ENCODE peak calls at places on chromosomes 11 and 22, in nine cellular contexts. M is NCI-H774, P is occipital lobe, Z is aorta, E is GM23248, N is hypothalamus, S is NCI-H460, R is kidney, I is dermis microvascular lymphatic vessel endothelial cell. O is an unnamed sample.
A peak's percentile ranks its signal among the peaks of the same experiment; 100 is the strongest.

GRCh38 chr11:123745764-123746451 is 4.4 kb upstream of the ZNF202 start:
- DNase-seq in M (no peak), P (no peak), Z (no peak), E (no peak), N (no peak), S (no peak), R (no peak), I (no peak), O (no peak)

GRCh38 chr11:69397732-69398131 is 83.7 kb upstream of the LINC01488 start:
- DNase-seq in M (no peak), P (no peak), Z (peak; percentile 26), E (no peak), N (no peak), S (no peak), R (no peak), I (no peak), O (no peak)

GRCh38 chr11:967995-968751 is 42.5 kb downstream of the AP2A2 start:
- DNase-seq in M (no peak), P (no peak), Z (no peak), E (no peak), N (no peak), S (no peak), R (peak; percentile 69), I (no peak), O (no peak)

GRCh38 chr11:115612331-115612730 is 108.1 kb upstream of the CADM1 start:
- DNase-seq in M (no peak), P (no peak), Z (no peak), E (peak; percentile 16), N (no peak), S (no peak), R (no peak), I (no peak), O (no peak)

GRCh38 chr22:26318975-26319374 is 110.1 kb upstream of the ASPHD2 start:
- DNase-seq in M (no peak), P (no peak), Z (no peak), E (peak; percentile 88), N (no peak), S (no peak), R (no peak), I (peak; percentile 26), O (no peak)

GRCh38 chr22:22392131-22392530 is 116.4 kb downstream of the ZNF280B start:
- DNase-seq in M (no peak), P (no peak), Z (no peak), E (no peak), N (no peak), S (no peak), R (no peak), I (no peak), O (no peak)

GRCh38 chr11:17019231-17019630 is 5.0 kb upstream of the PLEKHA7 start:
- DNase-seq in M (peak; percentile 67), P (no peak), Z (no peak), E (no peak), N (no peak), S (no peak), R (no peak), I (no peak), O (no peak)

GRCh38 chr22:22144858-22145257 is 99.7 kb upstream of the VPREB1 start:
- DNase-seq in M (no peak), P (no peak), Z (no peak), E (peak; percentile 11), N (no peak), S (no peak), R (no peak), I (no peak), O (no peak)

GRCh38 chr11:12263141-12263693 is 114.2 kb upstream of the PARVA start:
- DNase-seq in M (no peak), P (no peak), Z (no peak), E (no peak), N (no peak), S (no peak), R (no peak), I (no peak), O (no peak)

GRCh38 chr11:45333506-45333971 is 47.4 kb upstream of the SYT13 start:
- DNase-seq in M (peak; percentile 50), P (no peak), Z (no peak), E (peak; percentile 38), N (no peak), S (no peak), R (no peak), I (peak; percentile 60), O (no peak)

O was measured in Ammon's horn.